ENCODE peak calls at places on chromosomes 16 and 17, in five cellular contexts. W is GM23248, Z is OCI-LY7, V is DND-41, O is mesendoderm. U is an unnamed sample.

GRCh38 chr16:16004314-16004749 is 54.9 kb downstream of the ABCC1 start:
- DNase-seq in W (peak), Z (no peak), V (no peak), O (no peak), U (no peak)

GRCh38 chr17:1511756-1512321 is 4.6 kb downstream of the INPP5K start:
- DNase-seq in W (peak), Z (no peak), V (no peak), O (no peak), U (no peak)

GRCh38 chr17:73292031-73292531 is 19.7 kb downstream of the CDC42EP4 start:
- DNase-seq in W (peak), Z (no peak), V (no peak), O (no peak), U (no peak)

GRCh38 chr17:51540151-51540550 is 279.8 kb downstream of the UTP18 start:
- DNase-seq in W (no peak), Z (no peak), V (peak), O (peak), U (no peak)

GRCh38 chr17:81924557-81925532 is 2.7 kb downstream of the MAFG start:
- DNase-seq in W (no peak), Z (no peak), V (no peak), O (peak), U (peak)

GRCh38 chr16:68898026-68898425 is 54.7 kb downstream of the TANGO6 start:
- DNase-seq in W (no peak), Z (no peak), V (no peak), O (no peak), U (no peak)

GRCh38 chr16:27431773-27432599 is 30.0 kb downstream of the IL21R start:
- DNase-seq in W (peak), Z (no peak), V (no peak), O (peak), U (no peak)

GRCh38 chr16:17544785-17545184 is 74.0 kb upstream of the XYLT1 start:
- DNase-seq in W (no peak), Z (peak), V (no peak), O (peak), U (peak)

GRCh38 chr16:28572659-28573510 is 19.2 kb downstream of the SGF29 start:
- DNase-seq in W (peak), Z (no peak), V (no peak), O (peak), U (no peak)

GRCh38 chr16:84334058-84334457 is 34.3 kb upstream of the ATP2C2 start:
- DNase-seq in W (no peak), Z (no peak), V (no peak), O (no peak), U (no peak)

GRCh38 chr16:58862334-58863024 is 128.4 kb upstream of the GOT2 start:
- DNase-seq in W (no peak), Z (no peak), V (no peak), O (peak), U (no peak)

GRCh38 chr17:44309472-44309871 is 1.1 kb downstream of the RUNDC3A start:
- DNase-seq in W (no peak), Z (no peak), V (no peak), O (peak), U (no peak)

GRCh38 chr16:83937922-83938875 is 14.8 kb upstream of the OSGIN1 start:
- DNase-seq in W (no peak), Z (no peak), V (no peak), O (no peak), U (no peak)

GRCh38 chr16:81604960-81605383 is 160.4 kb downstream of the CMIP start:
- DNase-seq in W (peak), Z (no peak), V (no peak), O (no peak), U (no peak)

GRCh38 chr16:81175325-81175891 is 63.1 kb upstream of the BCO1 start:
- DNase-seq in W (peak), Z (no peak), V (no peak), O (no peak), U (no peak)

GRCh38 chr16:86634290-86634689 is 55.9 kb downstream of the FOXL1 start:
- DNase-seq in W (peak), Z (no peak), V (no peak), O (peak), U (no peak)

GRCh38 chr17:16930571-16931317 is 41.2 kb downstream of the TNFRSF13B start:
- DNase-seq in W (no peak), Z (no peak), V (no peak), O (no peak), U (no peak)

GRCh38 chr17:17382060-17382449 is 78.9 kb downstream of the NT5M start:
- DNase-seq in W (no peak), Z (no peak), V (no peak), O (no peak), U (no peak)

GRCh38 chr17:31319253-31319661 is 2.2 kb downstream of the EVI2A start:
- DNase-seq in W (no peak), Z (peak), V (no peak), O (no peak), U (peak)

GRCh38 chr17:36592711-36593321 is 1.1 kb downstream of the DHRS11 start:
- DNase-seq in W (no peak), Z (no peak), V (no peak), O (peak), U (no peak)

GRCh38 chr16:69596801-69597200 is 31.0 kb downstream of the NFAT5 start:
- DNase-seq in W (no peak), Z (no peak), V (no peak), O (no peak), U (no peak)

GRCh38 chr17:73595068-73595865 is 49.0 kb downstream of the SDK2 start:
- DNase-seq in W (no peak), Z (peak), V (peak), O (peak), U (peak)

GRCh38 chr17:47266782-47267181 is 13.2 kb downstream of the ITGB3 start:
- DNase-seq in W (peak), Z (no peak), V (no peak), O (no peak), U (no peak)

GRCh38 chr17:70989301-70989700 is 820.0 kb downstream of the KCNJ2 start:
- DNase-seq in W (no peak), Z (no peak), V (no peak), O (no peak), U (no peak)
- H3K4me2 ChIP-seq in W (no peak), Z (no peak), V (no peak), O (no peak), U (no peak)

DNA sequence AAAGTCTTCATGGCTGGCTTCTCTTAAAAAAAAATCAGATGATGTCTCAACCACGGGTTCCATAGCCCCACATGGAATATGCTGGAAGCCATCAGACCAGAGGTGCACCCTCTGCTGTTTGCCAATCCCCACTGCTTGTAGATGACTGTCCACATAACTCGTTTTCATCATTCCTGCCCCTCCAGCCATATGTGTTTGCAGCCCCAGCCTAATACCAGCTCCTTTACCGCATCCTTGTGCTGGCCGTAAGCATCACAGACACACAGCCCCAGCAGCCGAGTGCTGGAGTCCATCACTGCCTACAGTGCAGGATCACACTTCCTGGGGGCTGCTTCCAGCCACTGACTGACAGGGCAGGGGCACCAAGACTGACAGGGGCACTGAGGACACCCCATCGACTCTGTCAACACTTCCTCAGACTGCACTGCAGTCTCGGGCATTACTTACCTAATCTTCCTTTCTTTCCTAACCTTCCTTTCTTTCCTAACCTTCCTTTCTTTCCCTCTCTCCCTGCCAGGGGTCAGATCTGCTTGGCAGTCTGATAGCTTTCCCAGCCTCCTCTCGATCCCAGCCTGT is 5.0 kb downstream of the RCVRN start:
- DNase-seq in W (peak), Z (no peak), V (no peak), O (no peak), U (no peak)
- H3K4me2 ChIP-seq in W (peak), Z (no peak), V (no peak), O (no peak), U (no peak)

GRCh38 chr17:34990921-34991365 is 10.6 kb downstream of the LIG3 start:
- DNase-seq in W (no peak), Z (no peak), V (no peak), O (no peak), U (no peak)
- H3K4me2 ChIP-seq in W (no peak), Z (no peak), V (no peak), O (no peak), U (no peak)

DNA sequence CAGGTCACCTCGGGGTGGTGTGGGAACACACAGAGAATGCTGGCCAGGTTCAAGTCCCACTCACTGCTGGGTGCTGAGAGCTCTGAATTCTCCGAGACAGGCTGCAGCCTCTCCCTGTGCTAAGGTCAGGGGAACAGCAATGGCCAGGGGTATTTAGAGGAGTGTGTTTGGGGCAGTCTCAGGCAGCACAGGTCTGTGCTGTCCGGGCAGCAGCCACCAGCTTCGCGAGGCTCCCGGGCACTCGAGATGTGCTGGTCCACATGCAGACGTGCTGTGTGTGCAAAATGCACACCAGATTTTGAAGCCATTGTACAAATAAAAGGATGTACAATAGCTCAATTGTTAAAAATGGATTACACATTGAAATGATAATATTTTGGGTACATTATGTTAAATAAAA is 7.1 kb downstream of the NHERF1 start:
- DNase-seq in W (no peak), Z (no peak), V (no peak), O (no peak), U (no peak)
- H3K4me2 ChIP-seq in W (no peak), Z (no peak), V (peak), O (no peak), U (no peak)

GRCh38 chr16:82735176-82735575 is 108.4 kb downstream of the CDH13 start:
- DNase-seq in W (no peak), Z (no peak), V (no peak), O (no peak), U (no peak)

GRCh38 chr16:82732461-82732860 is 105.7 kb downstream of the CDH13 start:
- DNase-seq in W (no peak), Z (no peak), V (no peak), O (no peak), U (no peak)

GRCh38 chr16:82738699-82739098 is 111.9 kb downstream of the CDH13 start:
- DNase-seq in W (peak), Z (no peak), V (no peak), O (peak), U (peak)

GRCh38 chr16:82735696-82736095 is 108.9 kb downstream of the CDH13 start:
- DNase-seq in W (no peak), Z (no peak), V (no peak), O (no peak), U (peak)

DNA sequence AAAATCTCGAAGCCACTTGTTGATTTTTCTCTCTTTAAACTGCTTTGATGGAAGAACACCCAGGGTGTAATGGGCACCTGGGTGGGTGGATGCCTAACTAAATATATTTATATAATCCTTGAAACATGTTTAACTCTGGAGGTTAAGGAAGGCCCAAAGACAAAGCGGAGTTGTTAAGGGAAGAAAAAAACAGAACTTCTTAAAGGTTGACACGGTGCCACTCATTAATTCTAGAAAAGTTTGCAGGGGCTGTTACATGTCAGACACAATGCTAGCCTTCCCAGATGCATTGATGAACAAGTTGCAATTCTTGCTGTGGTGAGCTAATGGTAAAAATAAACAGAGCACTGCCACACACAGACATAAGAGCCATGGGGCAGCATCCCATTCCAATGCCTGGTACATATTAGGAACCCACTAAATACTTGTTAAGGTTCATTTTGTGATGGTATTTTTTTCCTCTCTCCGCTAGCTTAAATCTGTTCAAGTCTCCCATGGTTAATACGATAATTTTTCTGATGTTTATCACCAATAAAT is 109.5 kb downstream of the CDH13 start:
- DNase-seq in W (no peak), Z (no peak), V (no peak), O (no peak), U (no peak)
- H3K4me2 ChIP-seq in W (no peak), Z (no peak), V (no peak), O (no peak), U (no peak)

GRCh38 chr17:6069611-6070279 is 434 bp upstream of the WSCD1 start:
- DNase-seq in W (no peak), Z (no peak), V (no peak), O (no peak), U (no peak)
- H3K4me2 ChIP-seq in W (no peak), Z (no peak), V (no peak), O (no peak), U (no peak)

GRCh38 chr16:24673155-24673554 is 56.3 kb upstream of the TNRC6A start:
- DNase-seq in W (no peak), Z (no peak), V (no peak), O (no peak), U (peak)
- H3K4me2 ChIP-seq in W (no peak), Z (no peak), V (no peak), O (no peak), U (no peak)

DNA sequence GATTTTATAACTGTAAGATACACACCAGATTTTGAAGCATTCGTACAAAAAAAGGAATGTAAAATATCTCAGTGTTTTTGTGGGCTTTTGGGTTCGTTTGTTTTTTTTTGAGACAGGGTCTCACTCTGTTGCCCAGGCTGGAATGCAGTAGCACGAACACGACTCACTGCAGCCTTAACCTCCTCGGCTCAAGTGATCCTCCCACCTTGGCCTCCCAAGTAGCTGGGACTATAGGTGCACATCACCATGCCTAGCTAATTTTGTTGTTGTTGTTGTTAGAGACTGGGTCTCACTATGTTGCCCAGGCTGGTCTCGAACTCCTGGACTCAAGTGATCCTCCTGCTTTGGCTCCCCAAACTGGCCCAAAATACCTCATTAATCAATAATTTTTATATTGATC is 15.9 kb downstream of the STAT5B start:
- DNase-seq in W (no peak), Z (no peak), V (no peak), O (no peak), U (peak)
- H3K4me2 ChIP-seq in W (no peak), Z (peak), V (no peak), O (no peak), U (peak)